ENCODE peak calls at places on chromosomes 11 and 22, in nine cellular contexts. P is transverse colon, T is GM23338, Z is PC-3, C is Peyer's patch, E is OCI-LY7, B is foreskin fibroblast, U is psoas muscle, N is body of pancreas. F is an unnamed sample.

GRCh38 chr22:45582955-45583320 is 80.3 kb downstream of the FBLN1 start:
- DNase-seq in T (no peak), P (no peak), B (no peak), N (no peak), C (no peak), U (peak), Z (no peak), E (no peak), F (no peak)

GRCh38 chr11:125504580-125504979 is 8.5 kb upstream of the FEZ1 start:
- DNase-seq in C (no peak), N (no peak), T (no peak), Z (no peak), U (no peak), P (no peak), E (no peak), B (no peak), F (no peak)

GRCh38 chr11:30333405-30333804 is 10.5 kb downstream of the ARL14EP start:
- DNase-seq in P (no peak), N (no peak), U (no peak), B (peak), C (no peak), E (peak), Z (peak), T (peak), F (no peak)

GRCh38 chr22:37932821-37933578 is 20.4 kb downstream of the C22orf23 start:
- DNase-seq in U (no peak), E (no peak), B (no peak), T (no peak), P (no peak), N (peak), Z (no peak), C (no peak), F (no peak)

GRCh38 chr11:1087961-1088926 is 13.6 kb downstream of the MUC2 start:
- DNase-seq in T (peak), Z (no peak), E (no peak), C (no peak), N (no peak), P (peak), U (peak), B (no peak), F (no peak)

GRCh38 chr22:49724030-49724892 is 103.4 kb downstream of the BRD1 start:
- DNase-seq in N (no peak), P (no peak), E (peak), C (no peak), U (no peak), Z (peak), B (no peak), T (no peak), F (no peak)

GRCh38 chr11:96238563-96239166 is 104.3 kb downstream of the MAML2 start:
- DNase-seq in C (no peak), E (no peak), B (no peak), P (no peak), N (no peak), U (no peak), Z (no peak), T (no peak), F (no peak)

GRCh38 chr11:38095268-38095667 is 1497.2 kb upstream of the RAG2 start:
- DNase-seq in U (no peak), N (no peak), T (no peak), B (no peak), E (no peak), Z (no peak), C (no peak), P (no peak), F (no peak)

GRCh38 chr22:49266561-49267519 is 560.8 kb downstream of the BRD1 start:
- DNase-seq in U (no peak), P (no peak), T (no peak), C (no peak), Z (no peak), N (no peak), B (no peak), E (no peak), F (no peak)

GRCh38 chr11:63567044-63567840 is 4.1 kb upstream of the PLAAT2 start:
- DNase-seq in E (peak), N (peak), T (peak), B (peak), P (peak), U (no peak), C (peak), Z (peak), F (peak)

GRCh38 chr11:119797736-119798135 is 68.7 kb upstream of the NECTIN1 start:
- DNase-seq in T (peak), E (no peak), N (no peak), P (no peak), B (no peak), Z (no peak), U (no peak), C (no peak), F (no peak)

GRCh38 chr11:122343247-122343646 is 227.2 kb upstream of the BLID start:
- DNase-seq in U (no peak), Z (no peak), B (no peak), P (no peak), C (no peak), E (no peak), N (no peak), T (no peak), F (no peak)

GRCh38 chr22:22720201-22720723 is 75.8 kb downstream of the GGTLC2 start:
- DNase-seq in T (peak), E (peak), P (peak), B (peak), C (peak), Z (peak), U (no peak), N (no peak), F (no peak)

GRCh38 chr11:57324886-57325734 is at the start of gene TNKS1BP1:
- DNase-seq in C (peak), U (peak), Z (peak), N (peak), P (peak), B (peak), T (peak), E (peak), F (peak)

GRCh38 chr11:57460017-57460755 is at the start of gene RTN4RL2:
- DNase-seq in U (peak), C (no peak), P (no peak), T (peak), E (peak), B (peak), Z (peak), N (peak), F (no peak)

GRCh38 chr22:48478529-48479265 is 1349.0 kb downstream of the BRD1 start:
- DNase-seq in P (no peak), U (no peak), Z (no peak), T (no peak), N (no peak), B (no peak), E (no peak), C (peak), F (no peak)

GRCh38 chr11:62611705-62612365 is 740 bp downstream of the EML3 start:
- DNase-seq in C (peak), E (peak), P (peak), Z (peak), N (peak), T (peak), B (peak), U (peak), F (no peak)

GRCh38 chr11:45399166-45399565 is 113.0 kb upstream of the SYT13 start:
- DNase-seq in N (no peak), E (no peak), P (no peak), B (no peak), T (no peak), C (no peak), Z (no peak), U (no peak), F (no peak)

GRCh38 chr11:48064306-48064705 is 83.9 kb downstream of the PTPRJ start:
- DNase-seq in B (peak), P (no peak), U (no peak), E (no peak), C (no peak), T (no peak), N (no peak), Z (no peak), F (no peak)

GRCh38 chr11:40185793-40186192 is 1273.7 kb downstream of the LRRC4C start:
- DNase-seq in T (no peak), C (no peak), P (no peak), N (no peak), Z (no peak), U (no peak), E (no peak), B (no peak), F (no peak)

GRCh38 chr22:49303781-49304461 is 523.8 kb downstream of the BRD1 start:
- DNase-seq in E (no peak), C (peak), B (no peak), T (no peak), U (no peak), N (peak), Z (no peak), P (no peak), F (no peak)

GRCh38 chr11:78221396-78222315 is 32.9 kb downstream of the USP35 start:
- DNase-seq in B (no peak), U (no peak), P (no peak), T (no peak), C (no peak), E (no peak), Z (no peak), N (no peak), F (no peak)

GRCh38 chr11:27718346-27718852 is 18.1 kb upstream of the BDNF start:
- DNase-seq in C (no peak), U (no peak), N (no peak), B (peak), E (no peak), P (peak), Z (peak), T (peak), F (peak)

GRCh38 chr11:60710482-60710881 is 11.1 kb downstream of the MS4A8 start:
- DNase-seq in B (no peak), C (no peak), N (no peak), P (no peak), U (no peak), E (no peak), T (peak), Z (peak), F (no peak)

GRCh38 chr11:69385832-69386415 is 92.0 kb downstream of the MYEOV start:
- DNase-seq in Z (no peak), E (no peak), C (peak), T (no peak), N (no peak), U (no peak), P (peak), B (no peak), F (no peak)

GRCh38 chr11:40987895-40988435 is 471.5 kb downstream of the LRRC4C start:
- DNase-seq in T (no peak), Z (no peak), P (no peak), N (no peak), E (no peak), C (no peak), B (no peak), U (no peak), F (no peak)

GRCh38 chr11:18669211-18669593 is 29.4 kb upstream of the TMEM86A start:
- DNase-seq in C (no peak), N (peak), E (no peak), T (no peak), U (no peak), B (no peak), Z (peak), P (no peak), F (no peak)

GRCh38 chr11:57073121-57073520 is 84.4 kb downstream of the OR5AK2 start:
- DNase-seq in B (no peak), E (no peak), N (no peak), P (no peak), U (no peak), Z (no peak), T (no peak), C (no peak), F (no peak)

GRCh38 chr11:66692871-66693331 is 15.2 kb upstream of the RBM4B start:
- DNase-seq in C (no peak), U (no peak), B (no peak), T (no peak), P (no peak), E (no peak), N (no peak), Z (no peak), F (no peak)

GRCh38 chr22:35307892-35308291 is 8.2 kb downstream of the TOM1 start:
- DNase-seq in T (no peak), Z (no peak), P (no peak), U (no peak), B (no peak), N (no peak), C (no peak), E (no peak), F (no peak)

GRCh38 chr11:105929381-105929955 is 92.6 kb downstream of the MSANTD4 start:
- DNase-seq in N (no peak), T (no peak), B (no peak), E (no peak), Z (peak), U (no peak), P (no peak), C (no peak), F (no peak)

GRCh38 chr22:37639070-37639760 is at the start of gene SH3BP1:
- DNase-seq in T (peak), N (peak), E (peak), B (no peak), U (peak), P (peak), C (peak), Z (peak), F (no peak)

GRCh38 chr22:38882972-38883622 is 11.1 kb upstream of the CBX6 start:
- DNase-seq in N (no peak), T (no peak), U (no peak), E (no peak), B (no peak), Z (no peak), P (no peak), C (no peak), F (no peak)

GRCh38 chr11:39192671-39193070 is 2266.8 kb downstream of the LRRC4C start:
- DNase-seq in C (no peak), Z (no peak), T (no peak), B (no peak), P (no peak), E (no peak), U (no peak), N (no peak), F (no peak)

GRCh38 chr11:125995313-125995712 is 49.5 kb downstream of the VSIG10L2 start:
- DNase-seq in B (no peak), T (no peak), U (no peak), P (no peak), Z (no peak), E (no peak), C (no peak), N (no peak), F (no peak)

DNA sequence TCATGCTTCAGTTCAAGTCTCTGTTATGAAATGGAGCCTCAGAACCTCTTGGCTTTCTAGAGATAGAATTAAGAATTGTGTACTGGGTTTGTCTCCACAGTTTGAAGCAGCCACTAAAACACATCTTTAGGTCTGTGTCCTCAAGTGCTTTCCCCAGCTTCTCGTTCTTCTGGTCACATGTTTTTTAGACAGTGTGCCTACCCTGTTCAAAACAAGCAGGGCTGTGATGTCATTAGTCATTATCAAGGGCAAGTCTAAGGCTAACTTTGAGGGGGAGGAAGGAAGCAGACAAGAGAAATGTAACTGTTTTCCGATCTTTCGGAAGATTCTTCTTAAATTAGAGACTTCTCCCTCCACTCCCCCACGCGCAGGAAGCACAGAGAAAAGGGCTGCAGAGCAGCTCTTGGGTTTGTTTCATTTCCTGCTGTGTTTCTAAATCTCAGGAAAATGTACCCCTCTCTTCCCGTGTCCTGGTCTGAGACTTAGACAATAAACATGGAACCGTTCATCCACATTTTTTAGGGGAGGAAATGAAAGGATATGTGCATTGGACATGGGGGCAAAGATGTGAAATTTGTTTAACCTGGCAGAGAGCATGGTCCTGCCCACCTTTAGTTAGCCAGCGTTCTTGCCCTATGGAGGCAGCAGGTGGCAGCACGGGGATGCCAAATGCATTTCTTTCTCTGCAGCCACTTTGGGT is 3.1 kb downstream of the AKIP1 start:
- DNase-seq in B (peak), C (peak), N (no peak), P (peak), T (peak), E (peak), Z (peak), U (no peak), F (no peak)
- H3K4me3 ChIP-seq in B (peak), C (peak), N (no peak), P (no peak), T (no peak), E (peak), Z (peak), U (no peak), F (no peak)

DNA sequence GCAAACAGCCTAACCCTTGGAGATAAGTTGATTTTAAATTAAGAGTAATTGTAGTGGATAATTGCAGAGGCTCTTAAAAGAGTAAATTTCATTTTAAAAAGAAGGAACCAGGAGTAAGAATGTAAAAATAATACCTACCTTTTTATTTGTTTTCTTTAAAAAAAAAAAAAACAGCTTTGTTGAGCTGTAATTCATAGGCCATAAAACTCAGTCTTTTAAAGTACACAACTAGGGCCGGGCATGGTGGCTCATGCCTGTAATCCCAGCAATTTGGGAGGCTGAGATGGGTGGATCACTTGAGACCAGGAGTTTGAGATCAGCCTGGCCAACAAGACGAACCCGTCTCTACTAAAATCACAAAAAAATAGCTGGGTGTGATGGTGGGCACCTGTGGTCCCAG is 42.4 kb downstream of the MTMR3 start:
- DNase-seq in U (no peak), T (no peak), E (no peak), C (no peak), Z (no peak), B (no peak), N (no peak), P (no peak), F (no peak)
- TF ChIP-seq CTCF in U (no peak), T (no peak), E (no peak), C (no peak), Z (no peak), B (no peak), N (no peak), P (no peak), F (no peak)

DNA sequence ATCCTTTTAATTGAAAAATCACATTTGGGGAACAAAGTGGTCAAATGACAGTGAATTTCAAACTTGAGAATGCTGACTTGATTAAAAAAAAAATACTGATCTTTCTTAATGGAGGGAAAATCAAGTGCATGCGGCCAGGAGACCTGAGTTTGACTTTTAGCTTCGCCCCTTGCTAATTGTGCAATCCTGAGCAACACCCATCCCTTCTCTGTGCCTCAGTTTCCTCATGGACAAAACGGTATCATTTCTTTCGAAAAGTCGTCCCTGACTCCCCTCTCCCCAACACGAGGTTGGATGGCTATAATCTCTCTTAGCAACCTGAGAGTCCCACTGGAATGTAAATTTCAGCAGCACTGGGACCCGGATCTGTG is 959 bp upstream of the FJX1 start:
- DNase-seq in N (no peak), T (no peak), P (no peak), C (no peak), E (no peak), U (no peak), B (no peak), Z (no peak), F (no peak)
- H3K4me3 ChIP-seq in N (no peak), T (peak), P (no peak), C (no peak), E (no peak), U (peak), B (peak), Z (peak), F (peak)

GRCh38 chr11:123924027-123924426 is 15.4 kb upstream of the OR4D5 start:
- DNase-seq in N (no peak), B (no peak), T (no peak), Z (no peak), E (no peak), U (no peak), C (no peak), P (no peak), F (no peak)
- TF ChIP-seq CTCF in N (no peak), B (no peak), T (no peak), Z (no peak), E (no peak), U (no peak), C (no peak), P (no peak), F (no peak)

DNA sequence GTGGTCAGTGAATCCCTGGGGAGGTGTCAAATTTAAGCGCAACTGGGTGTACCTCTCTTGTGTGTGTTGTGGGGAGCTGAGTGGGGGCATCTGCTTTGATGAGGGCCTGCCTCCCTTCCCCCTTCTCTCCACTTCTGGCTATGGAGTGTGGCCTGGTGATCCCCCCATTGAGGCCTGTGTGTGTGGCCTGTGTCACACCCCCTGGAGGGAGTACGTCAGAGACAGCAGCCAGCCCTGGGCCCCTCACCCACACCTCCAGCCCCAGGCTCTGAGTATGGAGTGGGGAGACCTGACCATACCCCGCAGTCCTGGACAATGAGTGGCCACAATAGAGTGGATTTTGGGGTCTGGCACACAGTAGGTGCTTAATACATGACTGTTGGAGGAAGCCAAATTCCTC is 51.4 kb upstream of the EIF3D start:
- DNase-seq in Z (no peak), E (no peak), B (no peak), N (no peak), P (no peak), C (no peak), T (no peak), U (no peak), F (no peak)
- H3K4me3 ChIP-seq in Z (no peak), E (no peak), B (no peak), N (no peak), P (no peak), C (no peak), T (no peak), U (no peak), F (no peak)

DNA sequence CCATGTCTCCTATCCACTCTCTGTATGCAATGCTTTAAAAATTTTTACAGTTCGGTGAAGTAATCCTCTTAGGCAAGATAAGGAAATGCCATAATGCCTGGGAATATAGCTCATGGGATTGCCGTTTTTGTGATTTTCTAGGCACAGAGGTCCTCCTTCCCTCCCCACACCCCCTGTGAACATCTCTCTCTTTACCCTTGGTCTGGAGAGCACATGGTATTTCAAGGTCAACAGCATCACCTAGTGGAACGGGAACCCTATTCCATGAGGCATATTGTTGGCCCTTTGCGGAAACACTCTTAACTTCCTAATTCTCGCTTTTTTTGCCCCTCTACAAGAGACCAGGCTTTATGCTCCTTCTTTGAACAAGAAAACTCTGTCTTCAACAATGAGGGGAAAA is 8.8 kb downstream of the NXPE4 start:
- DNase-seq in P (no peak), B (no peak), T (peak), N (no peak), C (no peak), U (no peak), E (peak), Z (peak), F (no peak)
- TF ChIP-seq CTCF in P (no peak), B (peak), T (peak), N (no peak), C (no peak), U (no peak), E (peak), Z (peak), F (peak)

F was measured in AG09309.